ENCODE peak calls at places on chromosomes 5 and 9, in six cellular contexts. R is A549, L is GM12878, G is HepG2, K is IMR-90, N is HCT116. T is an unnamed sample.

GRCh38 chr9:90970603-90971002 is 169.0 kb downstream of the SYK start:
- DNase-seq in R (no peak), L (no peak), G (no peak), K (peak; percentile 49), N (no peak), T (no peak)

GRCh38 chr9:135744333-135745070 is 42.5 kb downstream of the KCNT1 start:
- DNase-seq in R (no peak), L (no peak), G (no peak), K (no peak), N (no peak), T (no peak)

GRCh38 chr9:4105183-4105582 is 194.7 kb downstream of the GLIS3 start:
- DNase-seq in R (no peak), L (no peak), G (no peak), K (no peak), N (no peak), T (no peak)

GRCh38 chr5:81233080-81233634 is at the start of gene CKMT2:
- DNase-seq in R (no peak), L (no peak), G (peak; percentile 33), K (no peak), N (no peak), T (peak; percentile 50)

GRCh38 chr5:139064613-139065012 is 133.6 kb downstream of the SIL1 start:
- DNase-seq in R (no peak), L (no peak), G (peak; percentile 7), K (no peak), N (no peak), T (no peak)

GRCh38 chr9:89810434-89810833 is 205.6 kb downstream of the GADD45G start:
- DNase-seq in R (no peak), L (no peak), G (no peak), K (no peak), N (no peak), T (no peak)

GRCh38 chr5:137731201-137731600 is 4.7 kb downstream of the KLHL3 start:
- DNase-seq in R (no peak), L (no peak), G (no peak), K (peak; percentile 4), N (no peak), T (no peak)

GRCh38 chr5:107675201-107675600 is 4.5 kb upstream of the EFNA5 start:
- DNase-seq in R (no peak), L (no peak), G (no peak), K (no peak), N (no peak), T (no peak)

GRCh38 chr9:73714294-73714693 is 562.6 kb downstream of the ANXA1 start:
- DNase-seq in R (no peak), L (no peak), G (no peak), K (no peak), N (no peak), T (no peak)

GRCh38 chr9:127977877-127978647 is 2.7 kb downstream of the EEIG1 start:
- DNase-seq in R (peak; percentile 65), L (no peak), G (no peak), K (peak; percentile 80), N (no peak), T (no peak)

GRCh38 chr5:180007582-180007981 is 64.0 kb downstream of the RNF130 start:
- DNase-seq in R (no peak), L (no peak), G (no peak), K (no peak), N (no peak), T (no peak)

GRCh38 chr9:4507731-4508130 is 17.5 kb downstream of the SLC1A1 start:
- DNase-seq in R (no peak), L (no peak), G (no peak), K (no peak), N (no peak), T (no peak)

GRCh38 chr9:130241198-130241535 is 24.4 kb upstream of the HMCN2 start:
- DNase-seq in R (no peak), L (no peak), G (no peak), K (no peak), N (no peak), T (no peak)

GRCh38 chr5:125349432-125349831 is 603.0 kb upstream of the ZNF608 start:
- DNase-seq in R (no peak), L (no peak), G (no peak), K (peak; percentile 16), N (no peak), T (no peak)

GRCh38 chr9:104780796-104781395 is 17.0 kb downstream of the NIPSNAP3B start:
- DNase-seq in R (peak; percentile 44), L (no peak), G (no peak), K (peak; percentile 32), N (peak; percentile 16), T (peak; percentile 29)

GRCh38 chr9:69806642-69807041 is 14.0 kb upstream of the CFAP95 start:
- DNase-seq in R (no peak), L (no peak), G (no peak), K (no peak), N (no peak), T (no peak)

GRCh38 chr5:134029156-134029555 is 24.4 kb upstream of the VDAC1 start:
- DNase-seq in R (peak; percentile 50), L (no peak), G (no peak), K (peak; percentile 94), N (no peak), T (no peak)

GRCh38 chr5:83368317-83368716 is 103.2 kb upstream of the VCAN start:
- DNase-seq in R (no peak), L (no peak), G (no peak), K (peak; percentile 88), N (peak; percentile 26), T (no peak)

GRCh38 chr5:138230261-138230660 is 17.1 kb upstream of the CDC23 start:
- DNase-seq in R (peak; percentile 33), L (no peak), G (no peak), K (peak; percentile 5), N (no peak), T (no peak)

GRCh38 chr5:140196406-140196805 is 21.4 kb downstream of the CYSTM1 start:
- DNase-seq in R (no peak), L (no peak), G (no peak), K (no peak), N (no peak), T (no peak)

GRCh38 chr5:108642170-108642906 is 105.4 kb upstream of the FER start:
- DNase-seq in R (peak; percentile 65), L (peak; percentile 68), G (peak; percentile 53), K (peak; percentile 69), N (peak; percentile 69), T (peak; percentile 82)

GRCh38 chr5:68140763-68141162 is 74.8 kb upstream of the PIK3R1 start:
- DNase-seq in R (no peak), L (peak; percentile 48), G (no peak), K (no peak), N (no peak), T (no peak)

GRCh38 chr5:115810776-115811175 is 5.7 kb downstream of the CDO1 start:
- DNase-seq in R (no peak), L (no peak), G (no peak), K (peak; percentile 60), N (no peak), T (peak; percentile 20)

GRCh38 chr5:133713746-133714145 is 101.4 kb upstream of the FSTL4 start:
- DNase-seq in R (no peak), L (no peak), G (no peak), K (no peak), N (no peak), T (no peak)

GRCh38 chr5:142179776-142180387 is 71.3 kb downstream of the NDFIP1 start:
- DNase-seq in R (no peak), L (no peak), G (no peak), K (no peak), N (no peak), T (no peak)

GRCh38 chr9:4640027-4640426 is 22.1 kb upstream of the PLPP6 start:
- DNase-seq in R (peak; percentile 21), L (no peak), G (peak; percentile 15), K (no peak), N (peak; percentile 31), T (peak; percentile 64)

GRCh38 chr9:16321461-16322119 is 548.9 kb downstream of the BNC2 start:
- DNase-seq in R (peak; percentile 39), L (no peak), G (no peak), K (peak; percentile 61), N (no peak), T (peak; percentile 21)

GRCh38 chr9:129887210-129888084 is 52.2 kb downstream of the USP20 start:
- DNase-seq in R (no peak), L (peak; percentile 56), G (no peak), K (peak; percentile 81), N (no peak), T (peak; percentile 23)

GRCh38 chr9:126149661-126150060 is 177.0 kb upstream of the MVB12B start:
- DNase-seq in R (no peak), L (no peak), G (peak; percentile 24), K (no peak), N (no peak), T (no peak)

GRCh38 chr5:40677456-40677855 is 2.3 kb upstream of the PTGER4 start:
- DNase-seq in R (no peak), L (no peak), G (no peak), K (no peak), N (no peak), T (no peak)

GRCh38 chr5:40679998-40680681 is 425 bp downstream of the PTGER4 start:
- DNase-seq in R (no peak), L (no peak), G (no peak), K (no peak), N (no peak), T (no peak)

GRCh38 chr5:40678021-40678939 is 1.4 kb upstream of the PTGER4 start:
- DNase-seq in R (no peak), L (no peak), G (no peak), K (no peak), N (no peak), T (peak; percentile 66)

GRCh38 chr5:40680741-40681350 is 1.1 kb downstream of the PTGER4 start:
- DNase-seq in R (no peak), L (no peak), G (no peak), K (no peak), N (no peak), T (peak; percentile 66)

GRCh38 chr5:40679071-40679997 is at the start of gene PTGER4:
- DNase-seq in R (peak; percentile 93), L (peak; percentile 34), G (peak; percentile 32), K (peak; percentile 86), N (peak; percentile 88), T (peak; percentile 93)
- TF ChIP-seq POLR2A in R (peak; percentile 69), L (peak; percentile 53), G (no peak), K (peak; percentile 83), N (peak; percentile 91), T (peak; percentile 98)

GRCh38 chr9:114365194-114365593 is 22.6 kb downstream of the AKNA start:
- DNase-seq in R (no peak), L (no peak), G (no peak), K (no peak), N (no peak), T (no peak)
- H3K4me2 ChIP-seq in R (no peak overlapping the region), L (no peak overlapping the region), G (no peak overlapping the region), K (no peak overlapping the region), N (no peak overlapping the region), T (no peak overlapping the region)

DNA sequence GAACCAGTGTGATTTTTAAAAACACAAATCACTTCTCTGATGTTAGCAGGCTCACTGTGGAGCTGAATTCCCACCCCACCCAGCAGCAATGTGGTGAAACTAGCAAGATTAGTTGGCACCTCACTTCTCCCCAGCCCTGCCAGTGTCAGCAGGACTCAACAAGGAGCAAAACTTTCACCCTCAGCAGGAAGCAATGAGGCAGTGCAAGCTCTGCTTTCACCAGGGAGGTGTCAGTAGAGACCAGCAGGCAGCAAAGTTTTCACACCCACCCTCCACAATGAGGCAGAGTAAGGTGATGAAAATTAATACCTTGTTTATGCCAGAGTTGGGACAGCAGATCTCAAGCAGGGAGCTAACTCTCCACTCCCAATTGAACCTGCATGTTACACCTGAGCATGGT is 565.0 kb downstream of the CETN3 start:
- DNase-seq in R (no peak), L (no peak), G (no peak), K (no peak), N (no peak), T (no peak)
- TF ChIP-seq CTCF in R (no peak), L (peak; percentile 6), G (no peak), K (no peak), N (no peak), T (no peak)

GRCh38 chr9:34457266-34458012 is 931 bp downstream of the FAM219A start:
- DNase-seq in R (peak; percentile 62), L (no peak), G (no peak), K (peak; percentile 77), N (no peak), T (peak; percentile 81)
- TF ChIP-seq POLR2A in R (no peak), L (no peak), G (no peak), K (peak; percentile 63), N (no peak), T (no peak)